ENCODE peak calls at places on chromosome 22, in eight cellular contexts. One of them, this sample, is unnamed.

GRCh38 chr22:29270475-29271271 is 2.6 kb downstream of the EWSR1 start:
- DNase-seq in bronchial epithelial cell: peak
- DNase-seq in gastrocnemius medialis: no peak
- DNase-seq in epithelial cell of esophagus: peak
- DNase-seq in breast epithelium: no peak
- DNase-seq in WTC11: no peak
- DNase-seq in cardiac fibroblast: peak
- DNase-seq in stomach: no peak
- DNase-seq in this sample: no peak

GRCh38 chr22:45398214-45398613 is 15.2 kb downstream of the SMC1B start:
- DNase-seq in bronchial epithelial cell: no peak
- DNase-seq in gastrocnemius medialis: no peak
- DNase-seq in epithelial cell of esophagus: no peak
- DNase-seq in breast epithelium: no peak
- DNase-seq in WTC11: no peak
- DNase-seq in cardiac fibroblast: no peak
- DNase-seq in stomach: no peak
- DNase-seq in this sample: no peak

GRCh38 chr22:31139866-31140716 is at the start of gene PLA2G3:
- DNase-seq in bronchial epithelial cell: peak
- DNase-seq in gastrocnemius medialis: no peak
- DNase-seq in epithelial cell of esophagus: peak
- DNase-seq in breast epithelium: no peak
- DNase-seq in WTC11: peak
- DNase-seq in cardiac fibroblast: peak
- DNase-seq in stomach: peak
- DNase-seq in this sample: no peak

GRCh38 chr22:45159652-45160462 is 3.9 kb upstream of the NUP50 start:
- DNase-seq in bronchial epithelial cell: peak
- DNase-seq in gastrocnemius medialis: no peak
- DNase-seq in epithelial cell of esophagus: no peak
- DNase-seq in breast epithelium: no peak
- DNase-seq in WTC11: no peak
- DNase-seq in cardiac fibroblast: peak
- DNase-seq in stomach: peak
- DNase-seq in this sample: no peak

GRCh38 chr22:45932066-45932465 is 44.9 kb downstream of the WNT7B start:
- DNase-seq in bronchial epithelial cell: no peak
- DNase-seq in gastrocnemius medialis: no peak
- DNase-seq in epithelial cell of esophagus: no peak
- DNase-seq in breast epithelium: no peak
- DNase-seq in WTC11: no peak
- DNase-seq in cardiac fibroblast: no peak
- DNase-seq in stomach: no peak
- DNase-seq in this sample: no peak

GRCh38 chr22:31377609-31378008 is 21.8 kb upstream of the DRG1 start:
- DNase-seq in bronchial epithelial cell: no peak
- DNase-seq in gastrocnemius medialis: no peak
- DNase-seq in epithelial cell of esophagus: no peak
- DNase-seq in breast epithelium: no peak
- DNase-seq in WTC11: no peak
- DNase-seq in cardiac fibroblast: peak
- DNase-seq in stomach: no peak
- DNase-seq in this sample: no peak

GRCh38 chr22:35538801-35539321 is 1.8 kb upstream of the RASD2 start:
- DNase-seq in bronchial epithelial cell: peak
- DNase-seq in gastrocnemius medialis: no peak
- DNase-seq in epithelial cell of esophagus: peak
- DNase-seq in breast epithelium: no peak
- DNase-seq in WTC11: peak
- DNase-seq in cardiac fibroblast: no peak
- DNase-seq in stomach: no peak
- DNase-seq in this sample: no peak

GRCh38 chr22:28594784-28595324 is 84.8 kb downstream of the TTC28 start:
- DNase-seq in bronchial epithelial cell: peak
- DNase-seq in gastrocnemius medialis: no peak
- DNase-seq in epithelial cell of esophagus: peak
- DNase-seq in breast epithelium: no peak
- DNase-seq in WTC11: no peak
- DNase-seq in cardiac fibroblast: peak
- DNase-seq in stomach: no peak
- DNase-seq in this sample: peak

GRCh38 chr22:36422287-36423014 is 34.7 kb upstream of the MYH9 start:
- DNase-seq in bronchial epithelial cell: no peak
- DNase-seq in gastrocnemius medialis: no peak
- DNase-seq in epithelial cell of esophagus: no peak
- DNase-seq in breast epithelium: no peak
- DNase-seq in WTC11: no peak
- DNase-seq in cardiac fibroblast: no peak
- DNase-seq in stomach: no peak
- DNase-seq in this sample: no peak

GRCh38 chr22:39240841-39241631 is 3.7 kb downstream of the PDGFB start:
- DNase-seq in bronchial epithelial cell: peak
- DNase-seq in gastrocnemius medialis: peak
- DNase-seq in epithelial cell of esophagus: peak
- DNase-seq in breast epithelium: peak
- DNase-seq in WTC11: no peak
- DNase-seq in cardiac fibroblast: no peak
- DNase-seq in stomach: peak
- DNase-seq in this sample: no peak

GRCh38 chr22:30718938-30719337 is 24.3 kb downstream of the OSBP2 start:
- DNase-seq in bronchial epithelial cell: no peak
- DNase-seq in gastrocnemius medialis: no peak
- DNase-seq in epithelial cell of esophagus: no peak
- DNase-seq in breast epithelium: no peak
- DNase-seq in WTC11: no peak
- DNase-seq in cardiac fibroblast: no peak
- DNase-seq in stomach: no peak
- DNase-seq in this sample: no peak

GRCh38 chr22:45546333-45547015 is 43.8 kb downstream of the FBLN1 start:
- DNase-seq in bronchial epithelial cell: no peak
- DNase-seq in gastrocnemius medialis: no peak
- DNase-seq in epithelial cell of esophagus: no peak
- DNase-seq in breast epithelium: no peak
- DNase-seq in WTC11: no peak
- DNase-seq in cardiac fibroblast: no peak
- DNase-seq in stomach: no peak
- DNase-seq in this sample: no peak

GRCh38 chr22:26610983-26611382 is 6.8 kb downstream of the CRYBB1 start:
- DNase-seq in bronchial epithelial cell: no peak
- DNase-seq in gastrocnemius medialis: no peak
- DNase-seq in epithelial cell of esophagus: no peak
- DNase-seq in breast epithelium: no peak
- DNase-seq in WTC11: no peak
- DNase-seq in cardiac fibroblast: no peak
- DNase-seq in stomach: no peak
- DNase-seq in this sample: no peak

GRCh38 chr22:46446799-46447198 is 90.6 kb downstream of the CELSR1 start:
- DNase-seq in bronchial epithelial cell: no peak
- DNase-seq in gastrocnemius medialis: no peak
- DNase-seq in epithelial cell of esophagus: no peak
- DNase-seq in breast epithelium: no peak
- DNase-seq in WTC11: no peak
- DNase-seq in cardiac fibroblast: peak
- DNase-seq in stomach: no peak
- DNase-seq in this sample: no peak

GRCh38 chr22:22150457-22150856 is 94.1 kb upstream of the VPREB1 start:
- DNase-seq in bronchial epithelial cell: no peak
- DNase-seq in gastrocnemius medialis: no peak
- DNase-seq in epithelial cell of esophagus: no peak
- DNase-seq in breast epithelium: no peak
- DNase-seq in WTC11: no peak
- DNase-seq in cardiac fibroblast: no peak
- DNase-seq in stomach: no peak
- DNase-seq in this sample: no peak

GRCh38 chr22:20773793-20774212 is at the start of gene SERPIND1:
- DNase-seq in bronchial epithelial cell: no peak
- DNase-seq in gastrocnemius medialis: no peak
- DNase-seq in epithelial cell of esophagus: no peak
- DNase-seq in breast epithelium: no peak
- DNase-seq in WTC11: no peak
- DNase-seq in cardiac fibroblast: no peak
- DNase-seq in stomach: no peak
- DNase-seq in this sample: no peak

GRCh38 chr22:20775342-20775895 is 1.5 kb downstream of the SERPIND1 start:
- DNase-seq in bronchial epithelial cell: no peak
- DNase-seq in gastrocnemius medialis: no peak
- DNase-seq in epithelial cell of esophagus: no peak
- DNase-seq in breast epithelium: no peak
- DNase-seq in WTC11: no peak
- DNase-seq in cardiac fibroblast: no peak
- DNase-seq in stomach: no peak
- DNase-seq in this sample: no peak

GRCh38 chr22:20776624-20777405 is 2.9 kb downstream of the SERPIND1 start:
- DNase-seq in bronchial epithelial cell: no peak
- DNase-seq in gastrocnemius medialis: no peak
- DNase-seq in epithelial cell of esophagus: no peak
- DNase-seq in breast epithelium: no peak
- DNase-seq in WTC11: no peak
- DNase-seq in cardiac fibroblast: no peak
- DNase-seq in stomach: no peak
- DNase-seq in this sample: no peak

GRCh38 chr22:20774882-20775281 is 969 bp downstream of the SERPIND1 start:
- DNase-seq in bronchial epithelial cell: no peak
- DNase-seq in gastrocnemius medialis: no peak
- DNase-seq in epithelial cell of esophagus: no peak
- DNase-seq in breast epithelium: no peak
- DNase-seq in WTC11: no peak
- DNase-seq in cardiac fibroblast: no peak
- DNase-seq in stomach: no peak
- DNase-seq in this sample: no peak

DNA sequence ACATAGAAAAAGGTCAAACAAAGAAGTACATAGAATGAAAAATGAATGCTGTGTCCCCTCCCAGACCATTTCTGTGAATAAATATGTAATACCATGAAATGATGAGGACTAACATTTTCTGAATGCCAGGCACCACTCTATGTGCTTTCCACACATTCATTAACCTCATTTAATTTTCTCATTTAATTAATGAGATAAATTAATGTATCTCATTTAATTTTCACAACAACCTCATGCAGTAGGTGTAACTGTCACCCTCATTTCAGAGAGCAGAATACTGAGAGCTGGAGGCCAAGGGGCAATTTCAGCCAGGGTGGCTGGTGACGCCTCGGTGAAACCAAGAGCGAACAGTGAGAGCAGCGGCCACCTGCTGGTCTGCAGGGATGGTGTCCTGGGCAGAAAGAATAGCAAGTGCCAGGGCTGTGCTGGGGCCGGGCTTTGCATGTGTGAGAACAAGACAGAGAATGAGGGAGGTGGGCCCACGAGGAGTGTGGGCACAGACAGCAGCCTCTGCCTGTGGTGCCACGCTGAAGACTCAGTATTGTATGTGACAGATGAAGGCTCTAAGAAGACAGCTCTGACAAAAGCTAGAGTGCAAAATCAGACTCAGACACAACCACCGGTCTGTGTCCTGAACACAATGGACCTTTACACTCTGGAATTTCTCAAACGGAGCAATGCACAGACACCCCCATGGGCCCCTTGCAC is 1.8 kb upstream of the SERPIND1 start:
- DNase-seq in bronchial epithelial cell: no peak
- DNase-seq in gastrocnemius medialis: no peak
- DNase-seq in epithelial cell of esophagus: no peak
- DNase-seq in breast epithelium: no peak
- DNase-seq in WTC11: peak
- DNase-seq in cardiac fibroblast: no peak
- DNase-seq in stomach: no peak
- DNase-seq in this sample: no peak
- TF ChIP-seq CTCF in bronchial epithelial cell: peak
- TF ChIP-seq CTCF in gastrocnemius medialis: no peak
- TF ChIP-seq CTCF in epithelial cell of esophagus: peak
- TF ChIP-seq CTCF in breast epithelium: no peak
- TF ChIP-seq CTCF in WTC11: no peak
- TF ChIP-seq CTCF in cardiac fibroblast: peak
- TF ChIP-seq CTCF in stomach: no peak
- TF ChIP-seq CTCF in this sample: no peak

DNA sequence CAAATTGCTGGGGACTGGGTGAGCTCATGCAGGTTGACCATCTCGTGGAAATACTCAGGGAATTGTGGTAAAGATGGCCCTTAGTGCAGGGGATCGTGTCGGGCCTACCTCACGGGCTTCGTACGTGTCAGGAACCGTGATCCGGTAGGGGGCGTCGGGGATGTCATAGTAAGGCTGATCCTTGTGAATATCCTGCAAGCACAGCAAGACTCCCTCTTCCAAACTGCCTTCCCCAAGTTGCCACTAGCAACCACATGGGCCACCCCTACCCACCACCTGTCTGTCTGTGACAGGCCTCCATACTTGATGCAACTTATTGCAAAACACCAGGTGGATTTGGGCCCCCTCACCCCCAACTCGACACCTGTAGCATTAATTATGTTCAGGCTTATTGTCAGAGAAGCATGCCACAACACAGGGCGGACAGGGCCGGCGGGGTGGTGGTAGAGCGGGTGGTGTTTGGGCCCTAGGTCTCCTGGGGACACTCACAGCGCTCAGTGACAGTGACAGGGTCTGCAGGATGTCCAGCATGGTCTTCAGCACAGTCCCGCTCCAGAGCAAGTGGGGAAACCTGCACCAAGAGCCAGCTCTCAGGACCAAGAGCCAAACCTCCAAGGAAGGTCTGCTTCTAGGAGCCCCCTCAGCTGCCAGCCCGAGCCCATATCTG is 22.6 kb upstream of the SERPIND1 start:
- DNase-seq in bronchial epithelial cell: no peak
- DNase-seq in gastrocnemius medialis: no peak
- DNase-seq in epithelial cell of esophagus: no peak
- DNase-seq in breast epithelium: no peak
- DNase-seq in WTC11: peak
- DNase-seq in cardiac fibroblast: peak
- DNase-seq in stomach: no peak
- DNase-seq in this sample: no peak
- TF ChIP-seq CTCF in bronchial epithelial cell: no peak
- TF ChIP-seq CTCF in gastrocnemius medialis: no peak
- TF ChIP-seq CTCF in epithelial cell of esophagus: no peak
- TF ChIP-seq CTCF in breast epithelium: no peak
- TF ChIP-seq CTCF in WTC11: peak
- TF ChIP-seq CTCF in cardiac fibroblast: no peak
- TF ChIP-seq CTCF in stomach: no peak
- TF ChIP-seq CTCF in this sample: no peak

DNA sequence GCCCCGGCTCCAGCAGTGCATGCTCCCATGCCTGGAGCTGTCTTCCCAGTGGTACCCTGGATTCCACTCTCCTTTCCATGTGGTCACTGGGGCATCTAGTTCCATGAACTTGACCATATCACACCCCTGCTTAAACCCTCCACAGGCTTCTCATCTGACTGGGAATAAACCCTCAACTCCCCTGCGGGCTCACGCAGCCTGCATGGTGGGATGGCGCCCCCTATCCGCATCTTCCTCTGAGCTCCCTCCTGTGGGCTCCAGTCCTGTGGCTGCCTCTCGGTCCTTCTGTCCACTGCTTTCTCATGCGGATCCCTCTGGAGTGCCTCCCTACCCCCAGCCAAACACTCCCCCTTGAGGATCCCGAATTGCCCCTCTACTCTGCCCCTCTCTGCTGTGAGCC is 41.4 kb upstream of the TTLL12 start:
- DNase-seq in bronchial epithelial cell: no peak
- DNase-seq in gastrocnemius medialis: no peak
- DNase-seq in epithelial cell of esophagus: peak
- DNase-seq in breast epithelium: no peak
- DNase-seq in WTC11: peak
- DNase-seq in cardiac fibroblast: peak
- DNase-seq in stomach: peak
- DNase-seq in this sample: no peak
- TF ChIP-seq CTCF in bronchial epithelial cell: peak
- TF ChIP-seq CTCF in gastrocnemius medialis: no peak
- TF ChIP-seq CTCF in epithelial cell of esophagus: peak
- TF ChIP-seq CTCF in breast epithelium: no peak
- TF ChIP-seq CTCF in WTC11: peak
- TF ChIP-seq CTCF in cardiac fibroblast: peak
- TF ChIP-seq CTCF in stomach: no peak
- TF ChIP-seq CTCF in this sample: peak

GRCh38 chr22:49983148-49984042 is 22.8 kb downstream of the PIM3 start:
- DNase-seq in bronchial epithelial cell: no peak
- DNase-seq in gastrocnemius medialis: no peak
- DNase-seq in epithelial cell of esophagus: no peak
- DNase-seq in breast epithelium: peak
- DNase-seq in WTC11: peak
- DNase-seq in cardiac fibroblast: no peak
- DNase-seq in stomach: no peak
- DNase-seq in this sample: no peak
- TF ChIP-seq CTCF in bronchial epithelial cell: peak
- TF ChIP-seq CTCF in gastrocnemius medialis: no peak
- TF ChIP-seq CTCF in epithelial cell of esophagus: no peak
- TF ChIP-seq CTCF in breast epithelium: no peak
- TF ChIP-seq CTCF in WTC11: peak
- TF ChIP-seq CTCF in cardiac fibroblast: peak
- TF ChIP-seq CTCF in stomach: no peak
- TF ChIP-seq CTCF in this sample: peak